ENCODE peak calls at places on chromosomes 11 and 22, in seven cellular contexts. H is epithelial cell of esophagus, L is vagina, M is lung, E is gastrocnemius medialis, O is retinal pigment epithelial cell, X is pancreas. Q is an unnamed sample.

GRCh38 chr11:127074151-127074761 is 73.7 kb upstream of the KIRREL3 start:
- DNase-seq in H (peak), L (no peak), M (no peak), E (no peak), O (peak), X (peak), Q (peak)

GRCh38 chr11:99368579-99368978 is 347.8 kb downstream of the CNTN5 start:
- DNase-seq in H (peak), L (no peak), M (no peak), E (no peak), O (peak), X (no peak), Q (no peak)

GRCh38 chr22:45542001-45542520 is 39.4 kb downstream of the FBLN1 start:
- DNase-seq in H (no peak), L (no peak), M (no peak), E (no peak), O (no peak), X (no peak), Q (no peak)

GRCh38 chr11:125202977-125203376 is 38.4 kb downstream of the PKNOX2 start:
- DNase-seq in H (no peak), L (no peak), M (no peak), E (no peak), O (peak), X (no peak), Q (no peak)

GRCh38 chr22:27107824-27108223 is 450.4 kb downstream of the MIAT start:
- DNase-seq in H (peak), L (no peak), M (no peak), E (peak), O (peak), X (peak), Q (no peak)

GRCh38 chr11:68352591-68352990 is 40.2 kb downstream of the LRP5 start:
- DNase-seq in H (no peak), L (no peak), M (no peak), E (no peak), O (no peak), X (no peak), Q (no peak)

GRCh38 chr11:94151903-94152677 is 23.4 kb downstream of the PANX1 start:
- DNase-seq in H (peak), L (no peak), M (no peak), E (peak), O (no peak), X (peak), Q (no peak)

GRCh38 chr22:47064416-47064815 is 302.0 kb downstream of the TBC1D22A start:
- DNase-seq in H (no peak), L (no peak), M (no peak), E (no peak), O (no peak), X (no peak), Q (no peak)

GRCh38 chr11:68385128-68385527 is 72.7 kb downstream of the LRP5 start:
- DNase-seq in H (no peak), L (no peak), M (no peak), E (no peak), O (no peak), X (no peak), Q (no peak)

GRCh38 chr11:117180661-117181585 is 2.4 kb downstream of the SIDT2 start:
- DNase-seq in H (peak), L (no peak), M (peak), E (peak), O (peak), X (peak), Q (peak)

GRCh38 chr22:20243545-20244249 is 24.4 kb downstream of the RTN4R start:
- DNase-seq in H (peak), L (no peak), M (peak), E (no peak), O (peak), X (no peak), Q (no peak)

GRCh38 chr11:133366088-133366487 is 166.2 kb downstream of the OPCML start:
- DNase-seq in H (no peak), L (no peak), M (no peak), E (no peak), O (no peak), X (no peak), Q (no peak)

GRCh38 chr11:117828641-117829368 is 4.3 kb upstream of the FXYD2 start:
- DNase-seq in H (peak), L (no peak), M (no peak), E (no peak), O (peak), X (no peak), Q (no peak)

GRCh38 chr22:47439643-47440265 is 677.3 kb downstream of the TBC1D22A start:
- DNase-seq in H (no peak), L (peak), M (no peak), E (no peak), O (no peak), X (no peak), Q (no peak)

GRCh38 chr11:122637538-122637937 is 18.0 kb upstream of the UBASH3B start:
- DNase-seq in H (no peak), L (no peak), M (no peak), E (no peak), O (no peak), X (no peak), Q (no peak)

GRCh38 chr22:45462034-45462655 is 40.5 kb upstream of the FBLN1 start:
- DNase-seq in H (no peak), L (no peak), M (no peak), E (no peak), O (no peak), X (no peak), Q (no peak)

GRCh38 chr22:30636226-30637077 is 871 bp downstream of the SLC35E4 start:
- DNase-seq in H (peak), L (no peak), M (no peak), E (peak), O (no peak), X (peak), Q (no peak)

GRCh38 chr11:122115520-122116343 is at the start of gene BLID:
- DNase-seq in H (peak), L (no peak), M (peak), E (peak), O (no peak), X (peak), Q (no peak)

GRCh38 chr22:42933783-42934144 is 76.7 kb upstream of the ARFGAP3 start:
- DNase-seq in H (peak), L (no peak), M (no peak), E (no peak), O (peak), X (no peak), Q (no peak)

GRCh38 chr11:134561348-134561720 is 149.3 kb upstream of the B3GAT1 start:
- DNase-seq in H (no peak), L (no peak), M (peak), E (no peak), O (no peak), X (no peak), Q (no peak)

GRCh38 chr11:17528181-17528691 is 16.0 kb downstream of the USH1C start:
- DNase-seq in H (peak), L (no peak), M (peak), E (no peak), O (no peak), X (peak), Q (no peak)
- TF ChIP-seq CTCF in H (peak), L (no peak), M (peak), E (peak), O (peak), X (peak), Q (peak)

GRCh38 chr22:19119949-19120348 is 2.3 kb downstream of the DGCR2 start:
- DNase-seq in H (no peak), L (no peak), M (no peak), E (no peak), O (no peak), X (no peak), Q (no peak)
- H3K4me3 ChIP-seq in H (no peak), L (no peak), M (no peak), E (no peak), O (no peak), X (no peak), Q (no peak)

DNA sequence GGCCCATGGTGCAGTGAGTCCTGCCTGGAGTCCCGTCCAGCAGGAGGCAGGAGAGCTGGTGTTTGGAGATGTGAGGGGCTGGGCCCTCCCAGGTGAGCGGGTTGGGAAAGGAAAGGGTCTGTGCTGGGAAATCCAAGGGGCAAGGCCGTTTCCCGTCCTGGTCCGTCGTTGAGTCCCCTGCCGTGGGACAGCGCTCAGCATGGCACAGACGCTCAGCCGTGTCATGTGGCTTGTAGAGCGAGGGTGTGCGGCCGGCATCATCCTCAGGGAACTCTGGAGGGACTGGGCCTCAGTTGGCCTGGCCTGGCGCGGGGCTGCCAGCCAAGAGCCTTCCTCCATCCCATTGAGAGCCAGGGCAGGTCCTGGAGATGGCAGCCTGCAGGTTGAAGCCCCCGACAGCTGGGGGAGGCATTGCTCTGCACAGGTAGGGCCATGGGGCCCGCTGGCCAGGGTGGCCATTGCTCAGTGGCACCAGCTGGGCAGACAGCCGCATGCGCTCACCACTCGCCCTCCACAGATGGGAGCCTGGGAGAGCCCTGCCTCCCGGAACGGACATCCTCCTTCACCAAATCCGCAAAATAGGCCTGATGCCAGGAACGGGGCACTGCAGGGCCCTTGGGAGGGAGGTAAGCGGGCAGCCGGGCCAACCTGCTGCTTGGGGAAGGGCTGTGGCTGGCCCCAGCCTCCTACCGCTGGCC is 28.7 kb downstream of the KCNQ1 start:
- DNase-seq in H (no peak), L (no peak), M (no peak), E (no peak), O (no peak), X (no peak), Q (no peak)
- TF ChIP-seq CTCF in H (no peak), L (no peak), M (no peak), E (no peak), O (no peak), X (no peak), Q (no peak)

DNA sequence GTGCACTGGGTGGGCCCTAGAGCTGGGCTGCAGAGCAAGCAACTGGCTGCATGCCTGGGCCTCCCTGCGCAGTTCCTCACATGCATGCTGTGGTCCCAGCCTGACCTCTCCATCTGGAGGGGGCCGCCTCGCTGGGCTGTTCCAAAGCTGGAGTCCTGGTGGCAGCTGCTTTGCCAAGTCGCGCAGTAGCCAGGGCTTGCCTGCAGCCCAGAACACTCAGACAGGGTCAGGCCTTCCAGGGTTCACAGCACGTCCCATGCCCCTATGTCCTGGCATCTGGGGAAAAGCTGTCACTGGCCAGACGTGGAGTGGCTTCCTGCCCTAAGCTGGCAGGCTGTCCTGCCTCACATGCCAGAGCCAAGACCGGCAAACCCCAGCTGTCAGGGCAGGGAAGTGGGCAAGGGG is 16.5 kb upstream of the CDC42EP2 start:
- DNase-seq in H (no peak), L (no peak), M (peak), E (peak), O (no peak), X (no peak), Q (no peak)
- H3K4me3 ChIP-seq in H (no peak), L (no peak), M (no peak), E (no peak), O (no peak), X (no peak), Q (no peak)